ENCODE peak calls at places on chromosomes 12 and 14, in nine cellular contexts. U, J, K, O, X, H, L, G and B are unnamed samples.

GRCh38 chr12:94831081-94831747 is 172.3 kb downstream of the NDUFA12 start:
- DNase-seq in L (peak; percentile 36), U (no peak), G (no peak), J (no peak), O (peak; percentile 81), K (no peak), X (no peak), H (peak; percentile 18), B (no peak)

GRCh38 chr14:87264796-87265195 is 728.2 kb downstream of the GALC start:
- DNase-seq in K (no peak), O (no peak), X (no peak), J (no peak), U (no peak), H (no peak), L (no peak), G (no peak), B (no peak)

GRCh38 chr14:86779416-86779815 is 1213.6 kb downstream of the GALC start:
- DNase-seq in G (no peak), H (no peak), K (no peak), X (no peak), L (no peak), U (no peak), J (no peak), O (no peak), B (no peak)

GRCh38 chr12:75820848-75821578 is 210.6 kb downstream of the PHLDA1 start:
- DNase-seq in O (no peak), G (no peak), L (no peak), K (peak; percentile 65), U (peak; percentile 59), X (no peak), J (peak; percentile 83), H (no peak), B (peak; percentile 87)

GRCh38 chr12:106245767-106246166 is 2.1 kb downstream of the CKAP4 start:
- DNase-seq in K (peak; percentile 76), U (peak; percentile 82), O (no peak), G (no peak), X (peak; percentile 44), J (no peak), L (no peak), H (no peak), B (no peak)

GRCh38 chr12:12909995-12910391 is 18.6 kb downstream of the GPRC5A start:
- DNase-seq in J (no peak), U (peak; percentile 40), G (no peak), K (no peak), X (no peak), L (no peak), O (no peak), H (no peak), B (no peak)

GRCh38 chr14:34875031-34875922 is at the start of gene BAZ1A:
- DNase-seq in U (peak; percentile 96), H (peak; percentile 54), J (peak; percentile 63), O (peak; percentile 74), L (peak; percentile 53), G (peak; percentile 75), X (peak; percentile 86), K (peak; percentile 86), B (no peak)

GRCh38 chr12:608413-608812 is 54.8 kb downstream of the NINJ2 start:
- DNase-seq in U (no peak), X (no peak), L (no peak), O (no peak), H (no peak), G (no peak), K (no peak), J (no peak), B (no peak)

GRCh38 chr14:45633220-45633984 is 380.4 kb upstream of the MIS18BP1 start:
- DNase-seq in K (no peak), U (no peak), H (no peak), G (no peak), O (no peak), J (no peak), L (no peak), X (no peak), B (no peak)